ENCODE peak calls at places on chromosomes 6 and 20, in five cellular contexts. One of them, this sample, is unnamed. For H3K36me3, the result is how much of the 10 kb centered on the place peaks cover.

GRCh38 chr6:158411998-158412397 is 99.7 kb downstream of the TULP4 start:
- DNase-seq in heart right ventricle: no peak
- DNase-seq in vagina: no peak
- DNase-seq in sigmoid colon: no peak
- DNase-seq in upper lobe of right lung: no peak
- DNase-seq in this sample: peak

GRCh38 chr6:151265282-151265681 is 25.5 kb downstream of the AKAP12 start:
- DNase-seq in upper lobe of right lung: no peak
- DNase-seq in sigmoid colon: no peak
- DNase-seq in vagina: no peak
- DNase-seq in heart right ventricle: no peak
- DNase-seq in this sample: no peak

GRCh38 chr6:158496700-158497099 is 63.2 kb upstream of the TMEM181 start:
- DNase-seq in upper lobe of right lung: no peak
- DNase-seq in vagina: no peak
- DNase-seq in sigmoid colon: no peak
- DNase-seq in heart right ventricle: no peak
- DNase-seq in this sample: no peak

GRCh38 chr20:52191132-52191435 is 495 bp downstream of the ZFP64 start:
- DNase-seq in sigmoid colon: no peak
- DNase-seq in vagina: no peak
- DNase-seq in heart right ventricle: no peak
- DNase-seq in upper lobe of right lung: no peak
- DNase-seq in this sample: peak

GRCh38 chr6:1325471-1326309 is 13.8 kb downstream of the FOXQ1 start:
- DNase-seq in sigmoid colon: no peak
- DNase-seq in upper lobe of right lung: no peak
- DNase-seq in heart right ventricle: no peak
- DNase-seq in vagina: no peak
- DNase-seq in this sample: peak

GRCh38 chr20:11473971-11474370 is 443.7 kb upstream of the BTBD3 start:
- DNase-seq in vagina: no peak
- DNase-seq in upper lobe of right lung: no peak
- DNase-seq in sigmoid colon: no peak
- DNase-seq in heart right ventricle: no peak
- DNase-seq in this sample: no peak

GRCh38 chr20:53826597-53827291 is 233.1 kb upstream of the ZNF217 start:
- DNase-seq in heart right ventricle: no peak
- DNase-seq in vagina: no peak
- DNase-seq in upper lobe of right lung: no peak
- DNase-seq in sigmoid colon: no peak
- DNase-seq in this sample: peak

GRCh38 chr6:71404145-71404966 is 115.7 kb downstream of the OGFRL1 start:
- DNase-seq in upper lobe of right lung: no peak
- DNase-seq in sigmoid colon: no peak
- DNase-seq in heart right ventricle: no peak
- DNase-seq in vagina: no peak
- DNase-seq in this sample: no peak

GRCh38 chr6:161924516-161925116 is 650.8 kb upstream of the AGPAT4 start:
- DNase-seq in upper lobe of right lung: no peak
- DNase-seq in vagina: no peak
- DNase-seq in heart right ventricle: no peak
- DNase-seq in sigmoid colon: no peak
- DNase-seq in this sample: no peak

GRCh38 chr6:67630146-67630545 is 1004.9 kb upstream of the ADGRB3 start:
- DNase-seq in upper lobe of right lung: no peak
- DNase-seq in sigmoid colon: no peak
- DNase-seq in heart right ventricle: no peak
- DNase-seq in vagina: no peak
- DNase-seq in this sample: no peak

GRCh38 chr20:54794110-54794509 is 318.7 kb downstream of the DOK5 start:
- DNase-seq in sigmoid colon: no peak
- DNase-seq in upper lobe of right lung: no peak
- DNase-seq in heart right ventricle: no peak
- DNase-seq in vagina: no peak
- DNase-seq in this sample: peak

GRCh38 chr20:37914672-37915433 is 11.9 kb downstream of the VSTM2L start:
- DNase-seq in heart right ventricle: no peak
- DNase-seq in vagina: no peak
- DNase-seq in sigmoid colon: no peak
- DNase-seq in upper lobe of right lung: peak
- DNase-seq in this sample: no peak

GRCh38 chr6:101539510-101540245 is 146.2 kb downstream of the GRIK2 start:
- DNase-seq in sigmoid colon: no peak
- DNase-seq in upper lobe of right lung: no peak
- DNase-seq in heart right ventricle: no peak
- DNase-seq in vagina: no peak
- DNase-seq in this sample: no peak

GRCh38 chr20:19976595-19977372 is 40.4 kb upstream of the NAA20 start:
- DNase-seq in vagina: no peak
- DNase-seq in heart right ventricle: peak
- DNase-seq in upper lobe of right lung: peak
- DNase-seq in sigmoid colon: peak
- DNase-seq in this sample: no peak

GRCh38 chr20:23065438-23066201 is 16.1 kb upstream of the THBD start:
- DNase-seq in heart right ventricle: no peak
- DNase-seq in vagina: no peak
- DNase-seq in upper lobe of right lung: no peak
- DNase-seq in sigmoid colon: no peak
- DNase-seq in this sample: no peak

GRCh38 chr6:28816909-28817807 is 106.6 kb downstream of the TRIM27 start:
- DNase-seq in vagina: no peak
- DNase-seq in heart right ventricle: no peak
- DNase-seq in sigmoid colon: no peak
- DNase-seq in upper lobe of right lung: no peak
- DNase-seq in this sample: no peak

GRCh38 chr6:149209879-149210278 is 107.6 kb upstream of the TAB2 start:
- DNase-seq in upper lobe of right lung: no peak
- DNase-seq in vagina: no peak
- DNase-seq in heart right ventricle: no peak
- DNase-seq in sigmoid colon: no peak
- DNase-seq in this sample: no peak

GRCh38 chr6:125943528-125944433 is 12.8 kb upstream of the HINT3 start:
- DNase-seq in upper lobe of right lung: no peak
- DNase-seq in heart right ventricle: no peak
- DNase-seq in vagina: no peak
- DNase-seq in sigmoid colon: no peak
- DNase-seq in this sample: no peak

GRCh38 chr20:51100617-51101016 is 77.7 kb upstream of the KCNG1 start:
- DNase-seq in heart right ventricle: no peak
- DNase-seq in vagina: no peak
- DNase-seq in upper lobe of right lung: no peak
- DNase-seq in sigmoid colon: no peak
- DNase-seq in this sample: no peak

GRCh38 chr6:31270788-31271640 is 878 bp downstream of the HLA-C start:
- DNase-seq in upper lobe of right lung: peak
- DNase-seq in vagina: no peak
- DNase-seq in sigmoid colon: peak
- DNase-seq in heart right ventricle: peak
- DNase-seq in this sample: peak

GRCh38 chr6:166008441-166009369 is 158.9 kb downstream of the TBXT start:
- DNase-seq in upper lobe of right lung: no peak
- DNase-seq in sigmoid colon: peak
- DNase-seq in vagina: peak
- DNase-seq in heart right ventricle: peak
- DNase-seq in this sample: no peak

GRCh38 chr6:2434911-2435310 is 189.5 kb upstream of the GMDS start:
- DNase-seq in upper lobe of right lung: no peak
- DNase-seq in heart right ventricle: no peak
- DNase-seq in vagina: no peak
- DNase-seq in sigmoid colon: no peak
- DNase-seq in this sample: no peak

GRCh38 chr6:147954938-147955337 is 387.7 kb upstream of the SASH1 start:
- DNase-seq in vagina: no peak
- DNase-seq in sigmoid colon: no peak
- DNase-seq in upper lobe of right lung: no peak
- DNase-seq in heart right ventricle: no peak
- DNase-seq in this sample: no peak

GRCh38 chr20:36881888-36882287 is 6.0 kb downstream of the TLDC2 start:
- DNase-seq in vagina: no peak
- DNase-seq in sigmoid colon: no peak
- DNase-seq in upper lobe of right lung: peak
- DNase-seq in heart right ventricle: no peak
- DNase-seq in this sample: peak

GRCh38 chr20:36883972-36884535 is 8.1 kb downstream of the TLDC2 start:
- DNase-seq in sigmoid colon: no peak
- DNase-seq in heart right ventricle: no peak
- DNase-seq in vagina: no peak
- DNase-seq in upper lobe of right lung: no peak
- DNase-seq in this sample: no peak

GRCh38 chr20:36887779-36888133 is 11.8 kb downstream of the TLDC2 start:
- DNase-seq in heart right ventricle: no peak
- DNase-seq in upper lobe of right lung: peak
- DNase-seq in vagina: no peak
- DNase-seq in sigmoid colon: no peak
- DNase-seq in this sample: no peak

GRCh38 chr20:36886859-36887778 is 11.2 kb downstream of the TLDC2 start:
- DNase-seq in vagina: no peak
- DNase-seq in sigmoid colon: peak
- DNase-seq in upper lobe of right lung: peak
- DNase-seq in heart right ventricle: peak
- DNase-seq in this sample: peak

GRCh38 chr20:36885355-36885754 is 9.4 kb downstream of the TLDC2 start:
- DNase-seq in vagina: no peak
- DNase-seq in upper lobe of right lung: no peak
- DNase-seq in heart right ventricle: no peak
- DNase-seq in sigmoid colon: no peak
- DNase-seq in this sample: no peak
- TF ChIP-seq CTCF in vagina: no peak
- TF ChIP-seq CTCF in upper lobe of right lung: peak
- TF ChIP-seq CTCF in heart right ventricle: peak
- TF ChIP-seq CTCF in sigmoid colon: no peak
- TF ChIP-seq CTCF in this sample: peak

DNA sequence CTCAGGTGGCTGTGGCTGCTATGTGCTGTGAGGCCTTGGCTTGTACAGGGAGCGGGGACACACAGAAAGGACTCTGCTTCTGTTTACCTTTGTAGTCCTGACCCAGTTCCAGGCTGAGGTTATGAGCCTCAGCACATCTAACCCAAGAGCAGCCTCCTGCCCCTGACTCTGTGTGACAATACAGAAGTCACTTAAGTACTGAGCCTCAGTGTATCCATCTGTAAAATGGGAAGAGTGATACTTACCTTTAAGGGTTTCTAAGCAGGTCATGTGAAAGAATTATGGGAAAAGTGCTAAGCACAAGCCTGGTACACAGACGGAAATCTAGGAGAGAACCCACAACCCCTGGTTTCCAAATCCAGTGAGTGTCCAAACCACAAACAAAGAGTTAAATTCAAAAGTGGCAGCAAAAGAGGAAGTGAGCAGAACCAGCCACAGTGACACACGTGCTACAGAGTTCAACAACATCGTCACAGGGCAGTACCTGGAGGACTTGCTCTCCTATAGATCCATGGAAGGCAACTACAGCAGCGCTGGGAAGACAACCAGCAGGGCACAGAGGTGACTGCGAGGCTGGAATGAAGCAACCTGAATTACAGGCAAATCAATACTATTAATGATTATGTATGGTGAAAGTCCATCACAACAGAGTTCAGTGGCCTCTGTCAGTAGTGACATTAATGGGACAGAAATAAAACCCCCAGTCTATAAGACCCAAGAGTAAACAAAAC is 12.5 kb downstream of the TRIM26 start:
- DNase-seq in vagina: no peak
- DNase-seq in upper lobe of right lung: no peak
- DNase-seq in heart right ventricle: no peak
- DNase-seq in sigmoid colon: no peak
- DNase-seq in this sample: no peak
- H3K36me3 ChIP-seq in vagina: under half
- H3K36me3 ChIP-seq in upper lobe of right lung: half or more
- H3K36me3 ChIP-seq in heart right ventricle: under half
- H3K36me3 ChIP-seq in sigmoid colon: under half
- H3K36me3 ChIP-seq in this sample: half or more

GRCh38 chr6:139137716-139138115 is 2.8 kb downstream of the HECA start:
- DNase-seq in heart right ventricle: no peak
- DNase-seq in upper lobe of right lung: no peak
- DNase-seq in vagina: no peak
- DNase-seq in sigmoid colon: no peak
- DNase-seq in this sample: no peak

GRCh38 chr6:139133733-139134360 is 1.0 kb upstream of the HECA start:
- DNase-seq in heart right ventricle: no peak
- DNase-seq in upper lobe of right lung: no peak
- DNase-seq in sigmoid colon: no peak
- DNase-seq in vagina: no peak
- DNase-seq in this sample: no peak

GRCh38 chr6:139133272-139133671 is 1.6 kb upstream of the HECA start:
- DNase-seq in vagina: no peak
- DNase-seq in heart right ventricle: peak
- DNase-seq in upper lobe of right lung: no peak
- DNase-seq in sigmoid colon: no peak
- DNase-seq in this sample: no peak

GRCh38 chr6:139134817-139135577 is at the start of gene HECA:
- DNase-seq in sigmoid colon: peak
- DNase-seq in heart right ventricle: peak
- DNase-seq in vagina: peak
- DNase-seq in upper lobe of right lung: peak
- DNase-seq in this sample: peak

DNA sequence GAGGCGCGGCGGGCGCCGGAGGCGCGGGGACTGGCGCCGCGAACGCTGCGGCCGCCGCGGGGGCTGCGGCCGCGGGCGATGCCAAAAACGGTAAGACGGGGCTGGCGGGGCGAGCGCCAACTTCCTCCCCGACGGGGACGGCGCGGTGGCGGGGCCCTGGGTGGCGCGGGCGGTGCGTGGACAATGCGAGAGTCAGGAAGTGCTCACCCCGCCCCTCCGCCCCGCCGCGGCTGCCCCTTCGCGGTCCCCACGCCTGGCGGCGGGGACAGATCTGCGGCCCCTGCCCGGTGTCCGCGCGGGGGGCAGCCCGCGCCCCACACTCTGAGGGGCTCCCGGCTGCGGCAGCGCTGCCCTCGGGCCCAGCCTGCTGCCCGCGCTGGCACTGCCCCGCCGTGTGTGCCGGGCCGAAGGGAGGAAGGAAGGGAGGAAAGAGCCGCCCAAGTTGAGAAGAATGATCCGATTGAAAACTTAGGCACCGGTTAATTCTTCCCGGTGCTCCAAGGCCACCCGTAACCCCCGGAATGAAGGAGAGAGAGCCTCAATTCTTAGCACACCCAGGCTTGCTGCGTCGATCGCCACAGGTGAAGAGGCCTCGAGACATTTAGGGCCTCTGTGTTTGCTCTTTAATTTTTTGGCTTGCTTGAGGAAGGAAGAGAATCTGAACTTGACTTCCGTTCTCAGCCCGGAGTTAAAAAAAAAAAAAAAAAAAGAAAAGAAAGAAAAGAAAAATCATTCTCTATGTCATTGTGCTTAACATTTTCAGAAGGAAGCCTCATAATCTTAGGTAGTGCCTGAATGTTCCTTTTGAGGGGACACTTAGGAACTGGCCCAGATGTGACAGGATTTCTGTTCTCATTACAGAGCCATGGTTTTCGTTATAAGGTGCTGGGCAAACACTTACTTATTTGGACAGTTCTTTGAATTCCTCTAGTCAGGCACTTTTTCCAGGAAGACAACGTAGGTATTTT is 982 bp downstream of the HECA start:
- DNase-seq in vagina: no peak
- DNase-seq in upper lobe of right lung: peak
- DNase-seq in heart right ventricle: peak
- DNase-seq in sigmoid colon: peak
- DNase-seq in this sample: no peak
- TF ChIP-seq CTCF in vagina: no peak
- TF ChIP-seq CTCF in upper lobe of right lung: no peak
- TF ChIP-seq CTCF in heart right ventricle: peak
- TF ChIP-seq CTCF in sigmoid colon: no peak
- TF ChIP-seq CTCF in this sample: no peak

GRCh38 chr20:58895099-58895795 is 42.7 kb downstream of the GNAS start:
- DNase-seq in sigmoid colon: no peak
- DNase-seq in vagina: no peak
- DNase-seq in upper lobe of right lung: no peak
- DNase-seq in heart right ventricle: no peak
- DNase-seq in this sample: no peak
- H3K36me3 ChIP-seq in sigmoid colon: under half
- H3K36me3 ChIP-seq in vagina: under half
- H3K36me3 ChIP-seq in upper lobe of right lung: under half
- H3K36me3 ChIP-seq in heart right ventricle: under half
- H3K36me3 ChIP-seq in this sample: half or more